ENCODE peak calls at places on chromosome 11, in nine cellular contexts. O is iris pigment epithelial cell; B is RKO; J is astrocyte; Y is activated gamma-delta T cell treated with Interleukin-2 at 50 U/mL for 16 hours; I is fibroblast of lung; S is D341Med; T is activated CD8-positive, alpha-beta memory T cell treated with anti-CD3 and anti-CD28 coated beads, Interleukin-2, amount 50 U/mL, for 48 hours; N is right cardiac atrium. A is an unnamed sample.
A peak's percentile ranks its signal among the peaks of the same experiment; 100 is the strongest.

GRCh38 chr11:36075053-36075452 is 131.2 kb downstream of the LDLRAD3 start:
- DNase-seq in O (peak; percentile 98), B (peak; percentile 5), J (peak; percentile 86), Y (no peak), I (peak; percentile 79), S (no peak), T (no peak), N (no peak), A (no peak)

GRCh38 chr11:16986434-16987204 is 27.6 kb downstream of the PLEKHA7 start:
- DNase-seq in O (no peak), B (no peak), J (no peak), Y (peak; percentile 44), I (no peak), S (no peak), T (peak; percentile 73), N (no peak), A (peak; percentile 64)

GRCh38 chr11:121086866-121087265 is 14.2 kb upstream of the TECTA start:
- DNase-seq in O (peak; percentile 27), B (no peak), J (no peak), Y (no peak), I (peak; percentile 21), S (no peak), T (no peak), N (no peak), A (no peak)

GRCh38 chr11:23320131-23320530 is 459.9 kb upstream of the CCDC179 start:
- DNase-seq in O (peak; percentile 85), B (no peak), J (peak; percentile 58), Y (no peak), I (no peak), S (no peak), T (no peak), N (no peak), A (no peak)

GRCh38 chr11:117520201-117520600 is 192.5 kb downstream of the CEP164 start:
- DNase-seq in O (peak; percentile 35), B (peak; percentile 23), J (no peak), Y (no peak), I (no peak), S (no peak), T (no peak), N (no peak), A (no peak)

GRCh38 chr11:17244046-17244445 is 32.5 kb upstream of the NUCB2 start:
- DNase-seq in O (no peak), B (no peak), J (no peak), Y (no peak), I (no peak), S (no peak), T (no peak), N (no peak), A (no peak)

GRCh38 chr11:123457187-123457770 is 27.2 kb downstream of the GRAMD1B start:
- DNase-seq in O (peak; percentile 22), B (no peak), J (no peak), Y (peak; percentile 14), I (no peak), S (no peak), T (no peak), N (no peak), A (no peak)

GRCh38 chr11:44785856-44786606 is 59.3 kb downstream of the TSPAN18 start:
- DNase-seq in O (no peak), B (no peak), J (no peak), Y (no peak), I (no peak), S (no peak), T (no peak), N (peak; percentile 6), A (no peak)

GRCh38 chr11:102666331-102666957 is 39.1 kb downstream of the MMP27 start:
- DNase-seq in O (peak; percentile 56), B (peak; percentile 71), J (peak; percentile 5), Y (peak; percentile 5), I (peak; percentile 70), S (peak; percentile 59), T (no peak), N (no peak), A (no peak)

GRCh38 chr11:30016588-30017363 is at the start of gene KCNA4:
- DNase-seq in O (peak; percentile 3), B (no peak), J (no peak), Y (no peak), I (no peak), S (peak; percentile 90), T (no peak), N (peak; percentile 74), A (no peak)

GRCh38 chr11:111456859-111457730 is 55.1 kb downstream of the BTG4 start:
- DNase-seq in O (no peak), B (no peak), J (no peak), Y (no peak), I (no peak), S (no peak), T (peak; percentile 41), N (no peak), A (no peak)

GRCh38 chr11:20260307-20260706 is 100.0 kb upstream of the DBX1 start:
- DNase-seq in O (no peak), B (no peak), J (no peak), Y (no peak), I (no peak), S (no peak), T (no peak), N (no peak), A (no peak)

GRCh38 chr11:71188073-71188472 is 64.3 kb downstream of the SHANK2 start:
- DNase-seq in O (no peak), B (no peak), J (no peak), Y (no peak), I (no peak), S (no peak), T (no peak), N (no peak), A (no peak)